ENCODE peak calls at places on chromosomes 6 and 20, in seven cellular contexts. W is GM12865, V is GM06990, H is pancreas, S is left ventricle myocardium inferior, K is body of pancreas, M is A549. Q is an unnamed sample.

GRCh38 chr6:155228549-155229166 is 35.2 kb upstream of the CLDN20 start:
- DNase-seq in W (no peak), V (no peak), H (no peak), S (no peak), K (no peak), M (no peak), Q (peak)

GRCh38 chr20:44138859-44139258 is 48.1 kb downstream of the JPH2 start:
- DNase-seq in W (no peak), V (no peak), H (no peak), S (peak), K (no peak), M (no peak), Q (no peak)

GRCh38 chr6:116393430-116393829 is 22.7 kb downstream of the DSE start:
- DNase-seq in W (peak), V (no peak), H (no peak), S (no peak), K (no peak), M (no peak), Q (no peak)

GRCh38 chr20:52037370-52037769 is 154.2 kb downstream of the ZFP64 start:
- DNase-seq in W (no peak), V (no peak), H (no peak), S (no peak), K (no peak), M (no peak), Q (no peak)

GRCh38 chr6:4947716-4948115 is 56.1 kb downstream of the RPP40 start:
- DNase-seq in W (no peak), V (no peak), H (no peak), S (no peak), K (no peak), M (no peak), Q (no peak)

GRCh38 chr6:6650839-6651238 is 62.3 kb downstream of the LY86 start:
- DNase-seq in W (no peak), V (no peak), H (no peak), S (no peak), K (no peak), M (no peak), Q (no peak)

GRCh38 chr6:31585531-31585930 is 546 bp upstream of the LST1 start:
- DNase-seq in W (peak), V (no peak), H (no peak), S (no peak), K (no peak), M (no peak), Q (no peak)

GRCh38 chr6:27040244-27041042 is 207.1 kb upstream of the PRSS16 start:
- DNase-seq in W (peak), V (no peak), H (no peak), S (no peak), K (no peak), M (no peak), Q (no peak)

GRCh38 chr20:23641936-23642751 is 4.4 kb upstream of the CST3 start:
- DNase-seq in W (no peak), V (no peak), H (no peak), S (no peak), K (peak), M (no peak), Q (peak)

GRCh38 chr6:128822271-128822670 is 60.7 kb upstream of the LAMA2 start:
- DNase-seq in W (no peak), V (no peak), H (no peak), S (peak), K (no peak), M (no peak), Q (no peak)

GRCh38 chr6:31125162-31125561 is 4.9 kb upstream of the CDSN start:
- DNase-seq in W (no peak), V (no peak), H (no peak), S (peak), K (peak), M (no peak), Q (no peak)

GRCh38 chr6:137933696-137934095 is 66.6 kb downstream of the TNFAIP3 start:
- DNase-seq in W (no peak), V (no peak), H (peak), S (peak), K (peak), M (no peak), Q (peak)

GRCh38 chr6:17907467-17908229 is 79.8 kb downstream of the KIF13A start:
- DNase-seq in W (peak), V (peak), H (no peak), S (peak), K (peak), M (peak), Q (peak)

GRCh38 chr6:26118999-26119398 is 31.8 kb downstream of the HFE start:
- DNase-seq in W (no peak), V (no peak), H (no peak), S (no peak), K (peak), M (no peak), Q (no peak)

GRCh38 chr6:88870728-88871330 is 92.6 kb downstream of the RNGTT start:
- DNase-seq in W (peak), V (no peak), H (no peak), S (no peak), K (peak), M (peak), Q (no peak)

GRCh38 chr20:44326391-44327159 is 10.3 kb upstream of the R3HDML start:
- DNase-seq in W (no peak), V (no peak), H (peak), S (no peak), K (peak), M (no peak), Q (no peak)

GRCh38 chr6:18260448-18261106 is 3.8 kb downstream of the DEK start:
- DNase-seq in W (peak), V (peak), H (no peak), S (no peak), K (no peak), M (no peak), Q (no peak)

GRCh38 chr20:881051-881820 is 34.9 kb downstream of the ANGPT4 start:
- DNase-seq in W (peak), V (no peak), H (no peak), S (no peak), K (peak), M (peak), Q (peak)

GRCh38 chr6:142321451-142321850 is 19.6 kb downstream of the ADGRG6 start:
- DNase-seq in W (no peak), V (no peak), H (no peak), S (no peak), K (no peak), M (no peak), Q (no peak)

GRCh38 chr6:57221191-57221935 is 744 bp downstream of the RAB23 start:
- DNase-seq in W (peak), V (peak), H (peak), S (peak), K (peak), M (peak), Q (no peak)

GRCh38 chr6:3789018-3789895 is 37.7 kb upstream of the PXDC1 start:
- DNase-seq in W (no peak), V (no peak), H (no peak), S (no peak), K (no peak), M (no peak), Q (no peak)
- H3K4me3 ChIP-seq in W (no peak), V (no peak), H (no peak), S (no peak), K (no peak), M (no peak), Q (no peak)

DNA sequence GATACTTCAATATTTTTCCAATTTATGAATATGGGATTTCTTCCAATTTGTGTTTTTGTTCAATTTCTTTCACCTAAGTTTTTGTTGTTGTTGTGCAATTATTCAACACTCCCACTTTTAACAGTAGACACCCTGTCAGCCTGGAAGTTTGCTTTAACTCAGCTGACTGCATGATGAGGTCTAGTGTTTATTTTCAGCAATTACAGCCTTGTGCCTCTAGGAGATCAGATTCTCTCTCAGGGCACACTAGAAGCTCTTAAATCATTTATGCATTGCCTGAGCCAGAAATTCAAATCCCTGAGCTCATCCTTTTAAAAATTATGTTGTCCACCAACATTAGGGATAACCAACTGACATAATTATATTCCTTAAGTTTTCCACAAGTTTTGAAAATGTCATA is 85.7 kb downstream of the MRAP2 start:
- DNase-seq in W (no peak), V (no peak), H (no peak), S (no peak), K (no peak), M (no peak), Q (no peak)
- TF ChIP-seq CTCF in W (no peak), V (no peak), H (no peak), S (peak), K (no peak), M (no peak), Q (peak)

GRCh38 chr6:46490425-46491200 is 636 bp downstream of the RCAN2 start:
- DNase-seq in W (no peak), V (no peak), H (peak), S (peak), K (peak), M (no peak), Q (no peak)
- H3K4me3 ChIP-seq in W (no peak), V (no peak), H (peak), S (peak), K (peak), M (peak), Q (peak)

GRCh38 chr6:95186710-95187109 is 390.6 kb upstream of the MANEA start:
- DNase-seq in W (no peak), V (no peak), H (no peak), S (no peak), K (no peak), M (no peak), Q (no peak)

DNA sequence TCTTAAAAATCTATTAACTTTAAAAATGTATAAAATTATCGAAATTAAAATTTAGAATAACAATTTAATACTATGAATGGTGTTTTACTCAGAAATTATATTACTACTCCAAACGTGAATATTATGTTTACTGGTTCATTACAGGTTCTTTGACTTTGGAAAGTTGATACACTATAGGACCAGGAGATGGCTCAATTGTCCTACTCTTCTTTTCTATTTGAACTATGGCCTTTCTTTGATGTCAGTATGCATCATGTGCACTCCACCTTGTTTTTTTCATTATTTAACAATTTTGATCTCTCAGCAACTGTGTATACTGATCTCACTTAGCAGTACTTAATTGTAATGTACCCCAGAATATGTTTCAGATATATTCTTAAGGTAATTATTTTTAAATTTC is 391.5 kb upstream of the MANEA start:
- DNase-seq in W (no peak), V (no peak), H (no peak), S (no peak), K (no peak), M (no peak), Q (no peak)
- TF ChIP-seq CTCF in W (no peak), V (no peak), H (no peak), S (no peak), K (no peak), M (no peak), Q (no peak)

DNA sequence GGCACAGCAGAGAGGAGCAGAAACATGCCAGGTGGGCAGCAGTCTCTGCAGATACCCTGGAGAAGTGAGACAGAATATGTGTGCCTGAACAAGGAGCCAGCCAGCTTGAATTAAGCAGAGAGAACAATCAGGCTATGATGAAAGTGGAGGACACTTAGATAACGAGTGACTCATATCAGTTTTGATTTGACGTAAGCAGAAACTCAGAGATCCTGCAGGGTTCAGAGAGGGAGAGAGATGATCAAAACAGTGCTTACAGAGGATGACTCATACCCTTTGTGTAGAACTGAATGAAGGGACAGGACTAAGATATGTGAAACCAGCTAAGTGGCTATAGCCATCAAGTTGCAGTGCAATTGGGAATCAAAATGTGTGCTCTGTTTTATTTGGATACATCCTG is 300.7 kb downstream of the TENT5A start:
- DNase-seq in W (peak), V (no peak), H (no peak), S (no peak), K (peak), M (peak), Q (peak)
- H3K4me3 ChIP-seq in W (no peak), V (no peak), H (no peak), S (no peak), K (no peak), M (no peak), Q (no peak)

GRCh38 chr6:158819213-158819976 is at the start of gene EZR:
- DNase-seq in W (peak), V (peak), H (peak), S (peak), K (peak), M (peak), Q (no peak)
- TF ChIP-seq CTCF in W (peak), V (no peak), H (no peak), S (peak), K (no peak), M (no peak), Q (no peak)

DNA sequence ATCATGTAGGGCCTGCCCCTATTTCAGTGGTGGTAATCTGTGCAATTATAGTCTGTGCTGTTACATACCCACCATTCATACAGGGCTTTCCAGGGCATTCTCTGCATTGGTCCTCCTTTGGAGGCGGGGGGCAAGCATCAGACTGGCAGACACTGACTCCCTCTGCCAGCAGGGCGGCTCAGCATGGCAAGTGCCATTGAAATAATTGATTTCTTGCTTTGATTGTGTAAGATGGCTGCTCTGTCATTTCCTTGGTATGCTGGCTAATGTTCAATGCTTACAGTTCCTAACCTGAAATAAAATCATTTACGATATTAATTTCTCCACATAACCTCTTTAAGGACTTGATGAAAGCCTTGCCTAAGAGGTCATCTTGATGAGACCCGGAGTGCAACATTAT is 387.1 kb downstream of the CDH4 start:
- DNase-seq in W (no peak), V (no peak), H (no peak), S (no peak), K (no peak), M (no peak), Q (peak)
- H3K4me3 ChIP-seq in W (no peak), V (no peak), H (no peak), S (no peak), K (no peak), M (no peak), Q (no peak)

GRCh38 chr6:78438135-78438534 is 429.2 kb upstream of the IRAK1BP1 start:
- DNase-seq in W (no peak), V (no peak), H (no peak), S (no peak), K (no peak), M (no peak), Q (no peak)

GRCh38 chr6:78436335-78436734 is 431.0 kb upstream of the IRAK1BP1 start:
- DNase-seq in W (peak), V (no peak), H (no peak), S (no peak), K (no peak), M (no peak), Q (peak)
- TF ChIP-seq CTCF in W (no peak), V (peak), H (no peak), S (no peak), K (no peak), M (peak), Q (peak)

GRCh38 chr20:2332711-2333110 is 36.9 kb downstream of the TGM3 start:
- DNase-seq in W (no peak), V (no peak), H (no peak), S (no peak), K (no peak), M (no peak), Q (no peak)
- H3K4me3 ChIP-seq in W (no peak), V (no peak), H (no peak), S (no peak), K (no peak), M (no peak), Q (no peak)

GRCh38 chr6:152236370-152237097 is 400.6 kb downstream of the SYNE1 start:
- DNase-seq in W (no peak), V (no peak), H (no peak), S (no peak), K (no peak), M (no peak), Q (no peak)

GRCh38 chr6:152233547-152234320 is 403.4 kb downstream of the SYNE1 start:
- DNase-seq in W (no peak), V (no peak), H (no peak), S (no peak), K (no peak), M (no peak), Q (no peak)

GRCh38 chr6:152229330-152229729 is 407.8 kb downstream of the SYNE1 start:
- DNase-seq in W (no peak), V (no peak), H (no peak), S (no peak), K (no peak), M (no peak), Q (no peak)

GRCh38 chr6:152232494-152233151 is 404.5 kb downstream of the SYNE1 start:
- DNase-seq in W (no peak), V (no peak), H (no peak), S (peak), K (no peak), M (no peak), Q (no peak)
- TF ChIP-seq CTCF in W (no peak), V (no peak), H (no peak), S (peak), K (no peak), M (no peak), Q (peak)

Q was measured in AG09309.